ENCODE peak calls at places on chromosomes 6 and 20, in four cellular contexts. W, E, K and Y are unnamed samples.

GRCh38 chr20:11301699-11302098 is 616.0 kb upstream of the BTBD3 start:
- DNase-seq in W (no peak), E (no peak), K (no peak), Y (no peak)

GRCh38 chr6:49038294-49038693 is 424.8 kb downstream of the MMUT start:
- DNase-seq in W (no peak), E (no peak), K (no peak), Y (no peak)

GRCh38 chr6:75855047-75855446 is 106.0 kb downstream of the MYO6 start:
- DNase-seq in W (peak), E (no peak), K (no peak), Y (no peak)

GRCh38 chr6:156395276-156395675 is 381.9 kb upstream of the ARID1B start:
- DNase-seq in W (no peak), E (no peak), K (no peak), Y (no peak)

GRCh38 chr6:108947114-108947854 is 99.1 kb downstream of the ARMC2 start:
- DNase-seq in W (peak), E (no peak), K (no peak), Y (no peak)

GRCh38 chr6:139666284-139666683 is 291.8 kb upstream of the CITED2 start:
- DNase-seq in W (no peak), E (no peak), K (no peak), Y (no peak)

GRCh38 chr6:25312703-25313102 is 33.5 kb downstream of the CARMIL1 start:
- DNase-seq in W (no peak), E (no peak), K (no peak), Y (peak)

GRCh38 chr6:135162678-135163439 is 18.2 kb upstream of the MYB start:
- DNase-seq in W (no peak), E (no peak), K (no peak), Y (peak)

GRCh38 chr6:108623995-108624394 is 63.3 kb downstream of the FOXO3 start:
- DNase-seq in W (no peak), E (no peak), K (no peak), Y (no peak)

GRCh38 chr6:50661636-50662035 is 51.7 kb upstream of the TFAP2D start:
- DNase-seq in W (no peak), E (no peak), K (no peak), Y (no peak)

GRCh38 chr6:10316327-10316726 is 98.5 kb downstream of the TFAP2A start:
- DNase-seq in W (peak), E (peak), K (no peak), Y (peak)

GRCh38 chr6:1527098-1527497 is 82.6 kb upstream of the FOXC1 start:
- DNase-seq in W (peak), E (no peak), K (peak), Y (no peak)

DNA sequence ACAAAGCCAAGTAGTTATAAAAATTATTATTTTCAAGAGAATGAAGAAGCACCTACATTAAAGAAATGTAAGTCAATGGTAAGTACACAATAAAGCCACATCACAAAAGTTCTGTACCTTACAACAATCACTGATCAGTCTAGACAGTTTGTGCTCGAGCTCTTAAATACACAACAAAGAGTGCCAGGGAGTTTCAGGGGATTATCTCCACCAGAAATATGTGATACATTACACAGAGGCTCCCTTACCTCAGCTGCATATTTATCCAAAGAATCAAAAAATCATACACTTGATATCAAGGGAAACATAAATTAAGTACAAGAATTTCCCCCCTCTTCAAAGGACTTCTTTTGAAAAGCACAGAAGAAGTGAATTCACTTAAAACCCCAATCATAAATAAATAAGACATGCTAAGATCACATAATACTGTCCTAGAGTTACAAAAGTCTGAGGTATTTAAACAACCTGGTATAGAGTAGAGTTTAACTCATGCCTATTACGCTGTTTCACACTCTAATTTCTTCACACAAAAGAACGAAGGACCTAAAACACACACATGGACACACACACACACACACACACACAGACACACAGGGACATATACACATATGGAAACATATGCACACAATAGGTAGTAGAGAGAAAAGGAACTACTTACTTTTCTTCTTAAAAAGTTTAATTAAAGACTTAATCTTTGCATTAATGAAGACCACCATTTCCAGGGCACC is 555 bp downstream of the NHSL1 start:
- DNase-seq in W (no peak), E (no peak), K (no peak), Y (no peak)
- TF ChIP-seq POLR2A in W (no peak), E (no peak), K (no peak), Y (no peak)

DNA sequence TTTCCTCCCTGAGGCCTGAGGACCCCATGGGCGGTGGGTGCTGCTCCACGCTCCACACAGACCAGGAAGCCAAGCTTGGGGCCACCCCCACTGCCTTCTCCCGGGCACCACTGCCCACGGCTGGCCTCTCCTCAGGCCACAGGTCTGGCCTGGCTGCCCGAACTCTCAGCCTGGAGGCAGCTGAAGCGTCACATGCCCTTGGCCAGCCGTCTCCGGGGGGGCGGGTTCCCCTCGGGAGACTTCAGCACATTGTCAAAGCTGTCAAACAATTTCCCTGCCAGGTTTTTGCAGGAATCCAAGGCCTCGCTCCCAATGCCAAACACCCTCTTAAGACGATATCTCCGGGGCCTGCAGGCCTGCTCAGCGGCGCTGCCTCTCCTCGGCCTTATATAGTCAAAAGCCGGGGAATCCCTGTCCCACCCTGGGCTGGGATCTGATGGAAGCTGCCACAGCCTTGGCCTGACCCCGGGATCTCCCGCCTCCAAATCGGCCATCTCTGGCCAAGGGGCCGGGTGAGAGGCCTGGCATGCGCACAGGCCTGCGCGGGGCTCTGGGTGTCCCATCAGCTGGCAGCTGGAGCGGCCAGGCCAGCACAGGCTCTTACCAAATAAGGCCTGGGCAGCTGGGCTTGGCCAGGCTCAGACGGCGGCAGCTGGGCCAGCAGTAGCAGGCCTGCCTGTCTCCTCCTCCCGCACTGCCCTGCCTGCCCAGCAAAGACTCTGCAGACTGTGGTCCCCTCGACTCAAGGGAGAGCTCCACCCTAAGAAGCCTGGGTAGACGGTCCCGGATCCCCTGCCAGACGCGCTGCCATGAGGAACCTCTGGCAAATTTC is 49.7 kb downstream of the RBM38 start:
- DNase-seq in W (peak), E (peak), K (peak), Y (no peak)
- TF ChIP-seq POLR2A in W (no peak), E (peak), K (peak), Y (no peak)

DNA sequence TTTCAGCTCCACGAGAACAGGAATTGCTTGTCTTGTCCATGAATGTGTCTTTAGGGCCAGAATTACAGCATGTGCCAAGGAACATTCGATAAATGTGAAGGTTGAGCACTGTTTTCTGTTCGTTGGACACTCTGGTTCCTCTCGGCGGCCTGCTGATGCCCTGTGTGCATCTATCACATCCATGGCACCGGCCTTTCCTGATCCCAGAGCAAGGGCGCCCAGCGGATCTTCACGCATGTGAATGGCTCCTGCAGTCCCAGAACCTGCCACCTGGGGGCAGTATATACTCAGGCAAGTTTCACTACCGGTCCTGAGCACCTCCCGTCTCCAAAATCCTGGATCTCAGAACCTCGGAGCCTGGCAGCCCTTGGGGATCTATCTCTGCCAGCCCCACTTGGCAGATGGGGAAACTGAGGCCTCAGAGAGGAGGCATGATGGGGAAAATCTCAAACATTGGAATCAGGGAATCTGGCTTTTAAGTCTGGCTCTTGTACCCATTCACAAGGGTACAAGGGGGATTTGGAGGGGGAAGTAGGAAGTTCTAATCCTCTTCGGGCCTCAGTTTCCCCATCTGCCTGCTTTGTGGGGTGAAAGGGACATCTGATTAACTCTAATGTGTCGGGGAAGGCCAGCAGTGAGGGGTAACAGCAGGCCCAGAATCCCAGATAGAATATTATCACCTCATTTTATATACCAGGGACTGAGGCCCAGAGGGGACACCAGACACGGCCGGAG is 4.3 kb upstream of the CEBPB start:
- DNase-seq in W (peak), E (peak), K (peak), Y (no peak)
- TF ChIP-seq POLR2A in W (no peak), E (no peak), K (no peak), Y (no peak)

DNA sequence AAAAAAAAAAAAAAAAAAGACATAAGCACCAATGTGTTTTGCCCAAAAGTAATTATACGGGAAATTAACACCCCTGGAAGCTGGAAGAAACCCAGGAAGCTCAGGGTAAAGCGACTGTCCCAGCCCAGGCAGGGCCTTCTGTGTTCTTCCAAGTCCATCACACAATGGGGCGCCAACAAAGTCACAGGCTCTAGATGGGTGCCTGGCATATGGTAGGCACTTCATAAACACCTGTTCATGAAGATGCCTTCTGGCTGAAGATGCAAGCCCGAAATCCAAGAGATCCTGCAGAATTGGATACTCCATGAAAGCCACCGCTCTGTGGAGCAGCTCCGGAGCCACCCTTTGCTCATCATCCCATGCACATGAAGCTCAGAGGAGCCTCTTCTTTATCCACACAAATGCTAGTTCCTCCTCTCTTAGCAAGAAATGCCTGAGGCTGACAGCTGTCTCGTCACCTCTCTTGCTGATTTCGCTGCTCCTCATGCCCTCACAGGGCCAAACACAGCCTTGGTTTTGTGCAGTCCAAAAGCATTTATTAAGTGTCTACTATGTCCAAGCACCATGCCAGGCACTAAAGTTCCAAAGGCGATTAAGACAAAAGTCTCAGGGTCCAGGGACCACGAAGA is 76.6 kb downstream of the TRERF1 start:
- DNase-seq in W (no peak), E (peak), K (no peak), Y (no peak)
- TF ChIP-seq POLR2A in W (no peak), E (no peak), K (no peak), Y (no peak)

DNA sequence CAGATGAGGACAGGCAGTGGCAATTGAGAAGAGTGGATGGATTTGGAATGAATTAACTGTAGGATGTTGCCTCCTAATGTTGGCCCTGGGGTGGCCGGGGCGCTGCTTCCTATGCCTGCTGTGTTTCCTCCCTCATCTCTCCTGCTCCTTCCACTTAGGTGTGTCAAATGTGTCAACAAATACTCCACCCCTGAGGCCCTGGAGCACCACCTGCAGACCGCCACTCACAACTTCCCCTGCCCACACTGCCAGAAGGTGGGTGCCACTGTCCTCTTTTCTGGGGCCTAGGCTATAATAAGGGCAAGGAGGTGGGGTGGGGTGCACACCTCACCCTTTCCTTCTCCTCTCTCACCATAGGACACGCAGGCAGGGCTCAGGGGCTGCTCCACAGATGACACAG is 30.0 kb upstream of the CHMP4B start:
- DNase-seq in W (no peak), E (no peak), K (no peak), Y (no peak)
- TF ChIP-seq POLR2A in W (no peak), E (no peak), K (no peak), Y (no peak)

DNA sequence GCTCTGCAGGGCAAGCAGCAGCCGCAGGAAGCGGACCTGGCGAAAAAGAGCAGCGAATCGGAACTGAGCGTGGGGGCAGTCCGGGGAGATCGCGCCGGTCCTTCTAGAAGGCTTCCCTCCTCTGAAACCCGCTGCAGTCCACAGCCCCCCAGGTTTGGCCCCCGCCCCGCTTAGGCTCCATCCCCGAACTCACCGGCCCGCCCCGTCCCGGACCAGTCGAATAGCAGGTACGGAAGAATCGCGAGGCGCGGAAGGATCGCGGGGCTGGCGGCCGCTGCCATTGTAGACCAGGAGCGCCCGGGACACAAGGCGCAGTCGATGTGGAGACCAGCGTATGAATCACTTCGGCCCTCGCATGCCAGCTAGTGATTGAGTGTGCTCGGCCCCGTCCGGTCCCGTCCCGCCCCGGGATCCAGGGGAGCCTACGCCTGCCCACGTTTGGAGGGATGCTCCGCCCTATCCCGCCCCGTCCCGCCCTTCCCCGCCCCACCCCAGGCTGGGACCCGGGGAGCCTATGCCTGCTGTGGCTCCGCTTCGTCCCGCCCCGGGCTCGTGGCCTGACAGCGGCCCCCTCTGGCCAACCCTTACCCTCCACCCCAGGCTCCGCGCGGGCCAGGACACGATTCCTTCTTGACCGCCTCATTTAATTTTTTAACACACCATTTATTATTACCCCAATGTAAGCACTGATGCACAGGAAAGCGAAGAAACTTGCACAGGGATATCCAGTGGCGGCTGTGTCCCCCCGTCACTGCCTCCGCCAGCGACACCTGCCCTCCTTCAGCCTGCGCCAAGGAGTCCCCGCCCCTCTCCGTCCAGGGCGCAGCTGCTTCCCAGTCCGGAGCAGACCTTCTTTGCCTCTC is at the start of gene ULBP3:
- DNase-seq in W (peak), E (peak), K (peak), Y (peak)
- TF ChIP-seq POLR2A in W (peak), E (no peak), K (peak), Y (peak)

GRCh38 chr6:106974337-106974998 is at the start of gene CD24:
- DNase-seq in W (peak), E (no peak), K (no peak), Y (no peak)

GRCh38 chr6:106973841-106974336 is 640 bp downstream of the CD24 start:
- DNase-seq in W (peak), E (no peak), K (no peak), Y (no peak)

GRCh38 chr6:106975699-106976032 is 1.1 kb upstream of the CD24 start:
- DNase-seq in W (no peak), E (no peak), K (no peak), Y (no peak)

GRCh38 chr6:106976270-106976669 is 1.7 kb upstream of the CD24 start:
- DNase-seq in W (no peak), E (no peak), K (no peak), Y (no peak)

GRCh38 chr6:106974999-106975698 is 620 bp upstream of the CD24 start:
- DNase-seq in W (peak), E (no peak), K (no peak), Y (no peak)
- TF ChIP-seq POLR2A in W (no peak), E (no peak), K (no peak), Y (no peak)

GRCh38 chr6:35496851-35497570 is at the start of gene TEAD3:
- DNase-seq in W (peak), E (peak), K (peak), Y (peak)

GRCh38 chr6:35496036-35496850 is 636 bp downstream of the TEAD3 start:
- DNase-seq in W (no peak), E (peak), K (no peak), Y (peak)

GRCh38 chr6:35494161-35494563 is 2.7 kb downstream of the TEAD3 start:
- DNase-seq in W (no peak), E (peak), K (no peak), Y (no peak)

GRCh38 chr6:35493307-35493983 is 3.4 kb downstream of the TEAD3 start:
- DNase-seq in W (no peak), E (peak), K (peak), Y (no peak)

DNA sequence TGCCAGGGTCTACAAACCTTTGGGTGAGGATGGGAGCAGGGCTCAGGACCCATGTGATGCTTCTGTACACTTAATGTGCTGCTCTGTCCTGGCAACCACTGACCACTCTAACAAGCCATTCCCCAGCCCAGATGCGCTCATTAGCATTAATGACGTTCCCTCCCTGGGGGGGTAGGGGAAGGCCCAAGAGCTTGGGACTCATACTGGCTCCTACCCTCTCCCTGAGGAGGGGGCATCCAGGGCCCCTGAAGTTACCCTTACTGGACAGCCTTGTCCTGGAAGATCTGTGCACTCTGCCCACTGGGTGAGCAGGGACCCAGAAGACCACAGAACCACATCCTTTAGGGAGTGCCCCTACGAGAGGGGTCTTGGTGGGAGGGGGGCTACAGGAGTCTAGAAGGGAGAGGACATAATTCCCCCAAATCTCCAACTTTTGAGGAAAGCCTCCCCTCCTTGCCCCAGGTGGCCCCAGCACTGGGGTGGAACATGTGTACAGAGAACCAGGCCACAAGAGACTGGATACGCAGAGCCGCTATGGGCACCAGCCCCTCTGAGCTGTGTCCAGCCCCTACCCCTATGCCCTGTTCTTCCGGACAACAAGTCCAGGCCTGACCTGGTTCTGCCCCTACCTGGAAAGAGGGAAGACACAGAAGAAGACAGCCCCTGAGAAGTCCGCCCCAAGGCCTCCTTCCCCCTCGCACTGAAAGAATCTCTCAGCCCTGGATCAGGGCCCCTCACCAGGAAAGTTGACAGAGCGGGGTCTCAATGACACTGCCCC is 1.4 kb downstream of the TEAD3 start:
- DNase-seq in W (no peak), E (peak), K (no peak), Y (no peak)
- TF ChIP-seq POLR2A in W (peak), E (peak), K (no peak), Y (no peak)